ENCODE peak calls at places on chromosome 16, in ten cellular contexts. W is transverse colon, Z is H1, X is stomach, Q is HCT116, L is testis, K is uterus, V is sigmoid colon, H is ovary, I is esophagus squamous epithelium. O is an unnamed sample.

GRCh38 chr16:15874745-15875314 is 13.6 kb downstream of the CEP20 start:
- DNase-seq in W (peak; percentile 53), Z (peak; percentile 59), X (peak; percentile 59), Q (peak; percentile 61), L (peak; percentile 80), K (peak; percentile 37), V (peak; percentile 83), H (peak; percentile 57), I (no peak), O (peak; percentile 37)

GRCh38 chr16:78715673-78716072 is 616.2 kb downstream of the WWOX start:
- DNase-seq in W (no peak), Z (no peak), X (no peak), Q (no peak), L (no peak), K (no peak), V (no peak), H (no peak), I (no peak), O (no peak)

GRCh38 chr16:19607610-19608280 is 52.2 kb downstream of the VPS35L start:
- DNase-seq in W (no peak), Z (no peak), X (no peak), Q (no peak), L (no peak), K (no peak), V (no peak), H (no peak), I (no peak), O (no peak)

GRCh38 chr16:24728891-24729242 is 584 bp upstream of the TNRC6A start:
- DNase-seq in W (no peak), Z (no peak), X (no peak), Q (no peak), L (no peak), K (no peak), V (no peak), H (no peak), I (no peak), O (no peak)

GRCh38 chr16:30368122-30368791 is 2.0 kb downstream of the TBC1D10B start:
- DNase-seq in W (no peak), Z (no peak), X (no peak), Q (no peak), L (no peak), K (no peak), V (peak; percentile 71), H (no peak), I (no peak), O (no peak)

GRCh38 chr16:10641953-10642949 is 52.5 kb downstream of the TEKT5 start:
- DNase-seq in W (no peak), Z (peak; percentile 68), X (no peak), Q (no peak), L (peak; percentile 27), K (no peak), V (no peak), H (no peak), I (no peak), O (no peak)

GRCh38 chr16:51048544-51048943 is 102.5 kb downstream of the SALL1 start:
- DNase-seq in W (no peak), Z (no peak), X (no peak), Q (no peak), L (no peak), K (no peak), V (no peak), H (no peak), I (no peak), O (no peak)

GRCh38 chr16:26795184-26795583 is 271.5 kb upstream of the C16orf82 start:
- DNase-seq in W (no peak), Z (no peak), X (no peak), Q (no peak), L (no peak), K (no peak), V (no peak), H (no peak), I (no peak), O (no peak)

GRCh38 chr16:67200491-67200890 is 1.6 kb downstream of the ELMO3 start:
- DNase-seq in W (no peak), Z (no peak), X (no peak), Q (no peak), L (no peak), K (no peak), V (no peak), H (no peak), I (no peak), O (no peak)

GRCh38 chr16:67199808-67200198 is 872 bp downstream of the ELMO3 start:
- DNase-seq in W (peak; percentile 63), Z (peak; percentile 79), X (no peak), Q (no peak), L (peak; percentile 36), K (no peak), V (no peak), H (peak; percentile 37), I (no peak), O (no peak)

GRCh38 chr16:67198238-67198734 is 645 bp upstream of the ELMO3 start:
- DNase-seq in W (peak; percentile 78), Z (peak; percentile 73), X (peak; percentile 68), Q (peak; percentile 64), L (peak; percentile 66), K (no peak), V (no peak), H (peak; percentile 44), I (no peak), O (peak; percentile 47)

GRCh38 chr16:67197704-67198103 is 1.2 kb upstream of the ELMO3 start:
- DNase-seq in W (no peak), Z (no peak), X (no peak), Q (no peak), L (no peak), K (no peak), V (no peak), H (no peak), I (no peak), O (no peak)

GRCh38 chr16:67199011-67199807 is at the start of gene ELMO3:
- DNase-seq in W (peak; percentile 88), Z (peak; percentile 85), X (peak; percentile 86), Q (no peak), L (peak; percentile 49), K (no peak), V (no peak), H (peak; percentile 55), I (no peak), O (peak; percentile 65)
- TF ChIP-seq CTCF in W (peak; percentile 69), Z (peak; percentile 88), X (peak; percentile 28), Q (no peak), L (peak; percentile 26), K (no peak), V (peak; percentile 19), H (no peak), I (peak; percentile 69), O (peak; percentile 76)

DNA sequence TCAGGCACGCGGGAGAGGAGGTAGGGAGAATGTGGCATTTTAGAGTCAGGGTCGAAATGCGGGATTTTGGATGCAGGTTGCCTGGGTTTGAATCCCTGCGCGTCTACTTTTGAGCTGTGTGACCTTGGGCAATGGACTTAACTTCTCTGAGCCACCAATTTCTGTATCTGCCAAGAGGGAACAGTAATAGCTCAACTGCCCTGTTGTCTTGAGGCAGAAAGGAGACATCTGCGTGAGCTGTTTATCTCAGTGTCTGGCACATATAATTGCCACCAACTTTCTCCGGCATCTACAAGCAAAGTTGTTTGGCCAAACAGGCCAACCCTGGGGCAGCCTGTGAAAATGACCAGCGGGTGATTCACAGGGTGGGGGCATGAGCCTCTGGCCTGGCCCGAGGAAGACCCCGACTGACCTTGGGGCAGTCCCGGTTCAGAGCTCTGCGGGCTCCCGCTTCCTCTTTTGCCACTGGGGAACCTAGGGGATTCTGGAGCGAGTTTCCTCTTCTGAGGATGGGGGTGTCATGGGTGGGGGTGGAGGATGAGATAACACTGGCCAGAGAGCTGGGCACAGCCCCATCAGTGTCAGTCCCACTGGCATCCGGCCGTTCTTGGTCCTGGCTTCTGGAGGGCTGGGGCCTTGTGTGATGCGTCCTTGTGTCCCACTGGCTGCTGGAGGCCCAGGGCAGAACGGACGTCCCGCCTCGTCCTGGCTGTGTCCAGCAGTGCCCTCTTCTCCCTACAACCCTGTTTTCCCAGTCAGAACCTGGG is 1.3 kb downstream of the SNN start:
- DNase-seq in W (peak; percentile 49), Z (no peak), X (no peak), Q (no peak), L (no peak), K (no peak), V (no peak), H (no peak), I (no peak), O (no peak)
- TF ChIP-seq POLR2A in W (no peak), Z (no peak), X (no peak), Q (no peak), L (no peak), K (no peak), V (no peak), H (no peak), I (no peak), O (no peak)

GRCh38 chr16:55280622-55281021 is 43.4 kb upstream of the IRX6 start:
- DNase-seq in W (no peak), Z (no peak), X (no peak), Q (no peak), L (no peak), K (no peak), V (no peak), H (no peak), I (no peak), O (no peak)

GRCh38 chr16:55277536-55277935 is 46.5 kb upstream of the IRX6 start:
- DNase-seq in W (no peak), Z (no peak), X (no peak), Q (no peak), L (no peak), K (no peak), V (no peak), H (no peak), I (no peak), O (no peak)

GRCh38 chr16:55282441-55282840 is 41.6 kb upstream of the IRX6 start:
- DNase-seq in W (no peak), Z (no peak), X (no peak), Q (no peak), L (no peak), K (no peak), V (no peak), H (no peak), I (no peak), O (no peak)

GRCh38 chr16:55275869-55276268 is 48.1 kb upstream of the IRX6 start:
- DNase-seq in W (no peak), Z (no peak), X (no peak), Q (no peak), L (no peak), K (no peak), V (no peak), H (no peak), I (no peak), O (no peak)

GRCh38 chr16:55279598-55279997 is 44.4 kb upstream of the IRX6 start:
- DNase-seq in W (no peak), Z (no peak), X (no peak), Q (no peak), L (no peak), K (no peak), V (no peak), H (no peak), I (no peak), O (no peak)
- TF ChIP-seq CTCF in W (no peak), Z (no peak), X (no peak), Q (no peak), L (no peak), K (no peak), V (no peak), H (no peak), I (no peak), O (no peak)

GRCh38 chr16:56628486-56629035 is 3.0 kb downstream of the MT1E start:
- DNase-seq in W (no peak), Z (no peak), X (no peak), Q (no peak), L (no peak), K (no peak), V (no peak), H (no peak), I (no peak), O (no peak)

GRCh38 chr16:56623637-56624036 is 1.9 kb upstream of the MT1E start:
- DNase-seq in W (no peak), Z (no peak), X (no peak), Q (no peak), L (no peak), K (no peak), V (no peak), H (no peak), I (no peak), O (no peak)

GRCh38 chr16:56625943-56626654 is 518 bp downstream of the MT1E start:
- DNase-seq in W (peak; percentile 56), Z (no peak), X (no peak), Q (no peak), L (peak; percentile 74), K (peak; percentile 76), V (peak; percentile 91), H (peak; percentile 77), I (no peak), O (no peak)

GRCh38 chr16:56626685-56627084 is 1.1 kb downstream of the MT1E start:
- DNase-seq in W (no peak), Z (no peak), X (no peak), Q (no peak), L (no peak), K (no peak), V (no peak), H (no peak), I (no peak), O (no peak)

DNA sequence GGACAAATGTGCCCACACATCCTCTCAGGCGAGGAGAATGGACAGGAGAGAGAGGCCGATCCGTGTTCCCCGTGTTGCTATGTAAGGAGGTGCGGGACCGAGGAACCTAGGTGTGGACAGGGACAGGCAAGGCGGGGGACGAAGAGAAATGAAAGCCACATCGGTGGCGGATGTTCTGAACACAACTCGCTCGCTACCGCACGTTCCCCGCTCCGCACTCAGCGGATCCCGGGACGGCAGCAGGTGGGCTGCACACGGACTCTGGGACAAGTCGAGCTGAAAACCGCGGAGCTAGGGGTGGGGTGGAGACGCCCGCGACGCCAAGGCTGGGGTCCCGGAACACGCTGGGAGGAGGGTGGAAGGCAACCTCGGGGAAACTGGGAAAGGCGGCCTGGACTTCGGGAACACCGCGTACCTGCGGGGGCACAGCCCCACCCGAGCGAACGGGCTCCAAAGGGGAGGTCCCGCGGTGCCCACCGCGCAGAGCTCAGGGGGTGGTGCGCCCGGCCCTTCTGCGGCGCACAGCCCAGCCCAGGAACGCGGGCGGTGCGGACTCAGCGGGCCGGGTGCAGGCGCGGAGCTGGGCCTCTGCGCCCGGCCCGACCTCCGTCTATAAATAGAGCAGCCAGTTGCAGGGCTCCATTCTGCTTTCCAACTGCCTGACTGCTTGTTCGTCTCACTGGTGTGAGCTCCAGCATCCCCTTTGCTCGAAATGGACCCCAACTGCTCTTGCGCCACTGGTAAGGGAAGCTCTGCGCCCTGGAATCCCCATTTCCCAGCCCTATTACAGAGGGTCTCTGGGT is at the start of gene MT1E:
- DNase-seq in W (peak; percentile 83), Z (peak; percentile 66), X (peak; percentile 93), Q (peak; percentile 77), L (peak; percentile 54), K (peak; percentile 63), V (peak; percentile 95), H (peak; percentile 68), I (no peak), O (peak; percentile 50)
- TF ChIP-seq POLR2A in W (peak; percentile 97), Z (no peak), X (no peak), Q (peak; percentile 98), L (no peak), K (peak; percentile 35), V (peak; percentile 83), H (peak; percentile 59), I (peak; percentile 89), O (peak; percentile 39)